ENCODE peak calls at places on chromosomes 3 and 15, in five cellular contexts. C is CD8-positive, alpha-beta T cell; Y is IMR-90; X is fibroblast of the aortic adventitia; V is heart left ventricle. Z is an unnamed sample.

GRCh38 chr3:98741121-98741716 is 21.9 kb upstream of the ST3GAL6 start:
- DNase-seq in C (no peak), Y (peak), X (peak), V (no peak), Z (no peak)

GRCh38 chr3:126546013-126546412 is 12.7 kb downstream of the C3orf22 start:
- DNase-seq in C (no peak), Y (no peak), X (no peak), V (no peak), Z (no peak)

GRCh38 chr3:90055721-90056120 is 948.3 kb downstream of the EPHA3 start:
- DNase-seq in C (no peak), Y (peak), X (peak), V (no peak), Z (no peak)

GRCh38 chr3:48399387-48400172 is 27.6 kb downstream of the FBXW12 start:
- DNase-seq in C (no peak), Y (no peak), X (no peak), V (no peak), Z (no peak)

GRCh38 chr3:126531051-126531330 is 7.0 kb downstream of the CHST13 start:
- DNase-seq in C (no peak), Y (no peak), X (no peak), V (no peak), Z (no peak)

GRCh38 chr3:168248383-168249047 is 152.8 kb upstream of the GOLIM4 start:
- DNase-seq in C (no peak), Y (peak), X (peak), V (peak), Z (no peak)

GRCh38 chr15:89197503-89197971 is 23.8 kb downstream of the RLBP1 start:
- DNase-seq in C (no peak), Y (no peak), X (no peak), V (no peak), Z (no peak)

GRCh38 chr3:55159711-55160110 is 231.9 kb upstream of the LRTM1 start:
- DNase-seq in C (no peak), Y (no peak), X (no peak), V (no peak), Z (no peak)

GRCh38 chr3:146421814-146422748 is 47.3 kb downstream of the PLSCR2 start:
- DNase-seq in C (no peak), Y (peak), X (peak), V (no peak), Z (no peak)

GRCh38 chr3:34008836-34009479 is 210.5 kb downstream of the PDCD6IP start:
- DNase-seq in C (no peak), Y (no peak), X (no peak), V (no peak), Z (no peak)

GRCh38 chr15:42744200-42744599 is 7.3 kb upstream of the CDAN1 start:
- DNase-seq in C (no peak), Y (no peak), X (no peak), V (no peak), Z (no peak)

GRCh38 chr15:78369161-78369560 is 29.0 kb downstream of the CRABP1 start:
- DNase-seq in C (no peak), Y (no peak), X (no peak), V (peak), Z (no peak)

GRCh38 chr3:8845641-8846040 is 76.2 kb upstream of the OXTR start:
- DNase-seq in C (no peak), Y (peak), X (no peak), V (no peak), Z (no peak)

GRCh38 chr3:57068437-57069089 is 8.1 kb downstream of the SPATA12 start:
- DNase-seq in C (no peak), Y (peak), X (peak), V (peak), Z (peak)

GRCh38 chr15:75827691-75828090 is 15.6 kb upstream of the UBE2Q2 start:
- DNase-seq in C (no peak), Y (no peak), X (no peak), V (no peak), Z (no peak)

GRCh38 chr15:85897207-85897817 is 102.6 kb upstream of the KLHL25 start:
- DNase-seq in C (no peak), Y (no peak), X (no peak), V (no peak), Z (no peak)

GRCh38 chr3:170721563-170721962 is 135.7 kb upstream of the SLC7A14 start:
- DNase-seq in C (no peak), Y (no peak), X (no peak), V (no peak), Z (no peak)

GRCh38 chr3:178436773-178437172 is 99.5 kb upstream of the KCNMB2 start:
- DNase-seq in C (no peak), Y (peak), X (peak), V (no peak), Z (peak)

GRCh38 chr15:43553021-43553420 is 35.6 kb downstream of the MAP1A start:
- DNase-seq in C (no peak), Y (no peak), X (no peak), V (no peak), Z (no peak)

GRCh38 chr3:194150252-194150934 is 14.4 kb downstream of the HES1 start:
- DNase-seq in C (no peak), Y (no peak), X (no peak), V (no peak), Z (no peak)

GRCh38 chr3:131033480-131034080 is 6.9 kb downstream of the NEK11 start:
- DNase-seq in C (no peak), Y (peak), X (peak), V (no peak), Z (peak)

GRCh38 chr15:63703641-63704040 is 106.5 kb downstream of the FBXL22 start:
- DNase-seq in C (no peak), Y (no peak), X (no peak), V (no peak), Z (no peak)

DNA sequence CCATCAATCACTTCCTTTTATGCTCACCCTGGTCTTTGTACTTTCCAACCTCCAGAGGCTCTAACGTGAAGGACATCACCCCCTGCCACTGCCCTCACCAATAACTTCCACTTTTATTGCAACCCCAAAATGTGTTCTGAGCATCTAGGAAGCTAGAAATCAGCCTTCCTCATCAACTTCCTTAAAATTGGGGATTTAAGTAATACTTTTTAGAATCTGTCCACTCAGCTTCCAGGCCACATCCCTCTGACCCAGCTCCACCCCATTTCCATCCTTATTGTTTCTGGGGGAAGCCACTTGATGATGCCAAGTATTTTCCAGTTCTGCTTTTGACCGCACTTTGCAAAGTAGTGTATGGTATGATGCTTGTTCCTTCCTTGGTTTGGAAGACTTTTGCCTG is 73.5 kb upstream of the XCR1 start:
- DNase-seq in C (no peak), Y (no peak), X (no peak), V (no peak), Z (no peak)
- H3K4me3 ChIP-seq in C (no peak), Y (no peak), X (no peak), V (no peak), Z (no peak)

DNA sequence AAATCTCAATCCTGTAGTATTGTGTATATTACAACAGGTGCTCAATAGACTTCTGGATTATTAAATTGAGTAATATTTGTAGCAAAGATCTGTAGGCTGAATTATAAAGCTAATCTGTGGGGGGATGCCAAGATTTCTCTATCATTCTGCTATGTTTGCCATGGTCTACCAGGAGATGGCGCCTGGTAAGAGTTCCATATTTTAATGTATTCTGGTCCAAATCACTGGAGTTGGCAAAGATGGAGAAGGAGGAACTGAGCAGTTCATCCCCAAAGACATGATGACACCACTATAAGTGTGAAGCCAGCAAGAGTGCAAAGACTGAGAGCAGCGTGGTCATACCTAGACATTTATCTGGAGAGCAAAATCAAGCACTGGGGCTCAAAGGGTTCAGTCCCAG is 340.8 kb upstream of the TPRG1 start:
- DNase-seq in C (no peak), Y (no peak), X (peak), V (no peak), Z (no peak)
- TF ChIP-seq CTCF in C (no peak), Y (peak), X (no peak), V (no peak), Z (peak)

GRCh38 chr15:36887214-36888017 is 212.9 kb downstream of the MEIS2 start:
- DNase-seq in C (no peak), Y (no peak), X (no peak), V (no peak), Z (no peak)

GRCh38 chr15:36884404-36885335 is 215.7 kb downstream of the MEIS2 start:
- DNase-seq in C (no peak), Y (no peak), X (no peak), V (no peak), Z (no peak)

GRCh38 chr15:36885709-36886108 is 214.6 kb downstream of the MEIS2 start:
- DNase-seq in C (no peak), Y (no peak), X (no peak), V (no peak), Z (no peak)

GRCh38 chr15:36886135-36887011 is 214.0 kb downstream of the MEIS2 start:
- DNase-seq in C (no peak), Y (no peak), X (no peak), V (no peak), Z (no peak)

GRCh38 chr15:36888018-36888992 is 212.0 kb downstream of the MEIS2 start:
- DNase-seq in C (no peak), Y (no peak), X (peak), V (no peak), Z (no peak)
- H3K4me3 ChIP-seq in C (no peak), Y (no peak), X (peak), V (peak), Z (no peak)

GRCh38 chr15:57217716-57218598 is 158.3 kb upstream of the CGNL1 start:
- DNase-seq in C (no peak), Y (no peak), X (peak), V (no peak), Z (no peak)

GRCh38 chr15:57215371-57215770 is 160.9 kb upstream of the CGNL1 start:
- DNase-seq in C (no peak), Y (peak), X (peak), V (no peak), Z (no peak)

GRCh38 chr15:57218826-57219576 is 157.3 kb upstream of the CGNL1 start:
- DNase-seq in C (no peak), Y (peak), X (peak), V (no peak), Z (no peak)

GRCh38 chr15:57216288-57216687 is 160.0 kb upstream of the CGNL1 start:
- DNase-seq in C (no peak), Y (peak), X (peak), V (no peak), Z (no peak)

DNA sequence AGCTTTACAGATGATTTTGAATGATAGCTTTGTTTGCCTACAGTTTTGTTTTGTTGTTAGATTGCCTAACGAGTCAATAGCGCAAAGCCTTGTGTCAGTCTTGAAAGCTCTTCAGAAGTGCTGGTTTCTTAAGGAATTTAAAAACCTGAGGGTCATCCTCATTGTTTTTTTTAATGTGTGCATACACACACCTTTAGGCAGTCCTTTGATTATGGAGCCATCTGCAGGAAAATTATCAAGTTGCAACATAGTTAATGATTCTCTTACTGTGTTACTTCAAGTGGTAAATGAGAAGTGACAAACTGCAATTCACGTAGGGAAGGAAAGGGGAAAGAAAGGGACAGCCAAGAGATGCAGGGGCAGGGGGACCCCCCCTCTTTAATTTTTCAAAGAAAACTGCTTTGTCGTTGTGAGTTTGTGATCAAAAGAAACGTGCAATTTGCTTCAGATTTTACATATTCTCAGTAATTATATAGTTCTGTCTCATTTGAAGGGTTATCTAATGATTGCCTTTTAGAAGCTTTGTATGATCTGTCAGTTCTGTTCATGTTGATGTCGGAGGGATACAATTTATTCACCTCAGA is 162.4 kb upstream of the CGNL1 start:
- DNase-seq in C (no peak), Y (peak), X (peak), V (no peak), Z (no peak)
- TF ChIP-seq CTCF in C (peak), Y (peak), X (peak), V (peak), Z (peak)

GRCh38 chr3:28915711-28916481 is 365.0 kb upstream of the RBMS3 start:
- DNase-seq in C (no peak), Y (peak), X (peak), V (no peak), Z (no peak)
- H3K4me3 ChIP-seq in C (no peak), Y (no peak), X (no peak), V (peak), Z (no peak)

GRCh38 chr15:40952901-40953712 is at the start of gene CHAC1:
- DNase-seq in C (peak), Y (peak), X (peak), V (peak), Z (peak)
- TF ChIP-seq CTCF in C (peak), Y (no peak), X (no peak), V (no peak), Z (no peak)

GRCh38 chr3:52237006-52237658 is 1.8 kb downstream of the TWF2 start:
- DNase-seq in C (no peak), Y (no peak), X (no peak), V (no peak), Z (no peak)

GRCh38 chr3:52238761-52239701 is at the start of gene TWF2:
- DNase-seq in C (peak), Y (peak), X (peak), V (peak), Z (no peak)

GRCh38 chr3:52238193-52238760 is 681 bp downstream of the TWF2 start:
- DNase-seq in C (no peak), Y (peak), X (no peak), V (peak), Z (no peak)

GRCh38 chr3:52236424-52236886 is 2.5 kb downstream of the TWF2 start:
- DNase-seq in C (no peak), Y (no peak), X (no peak), V (no peak), Z (no peak)

DNA sequence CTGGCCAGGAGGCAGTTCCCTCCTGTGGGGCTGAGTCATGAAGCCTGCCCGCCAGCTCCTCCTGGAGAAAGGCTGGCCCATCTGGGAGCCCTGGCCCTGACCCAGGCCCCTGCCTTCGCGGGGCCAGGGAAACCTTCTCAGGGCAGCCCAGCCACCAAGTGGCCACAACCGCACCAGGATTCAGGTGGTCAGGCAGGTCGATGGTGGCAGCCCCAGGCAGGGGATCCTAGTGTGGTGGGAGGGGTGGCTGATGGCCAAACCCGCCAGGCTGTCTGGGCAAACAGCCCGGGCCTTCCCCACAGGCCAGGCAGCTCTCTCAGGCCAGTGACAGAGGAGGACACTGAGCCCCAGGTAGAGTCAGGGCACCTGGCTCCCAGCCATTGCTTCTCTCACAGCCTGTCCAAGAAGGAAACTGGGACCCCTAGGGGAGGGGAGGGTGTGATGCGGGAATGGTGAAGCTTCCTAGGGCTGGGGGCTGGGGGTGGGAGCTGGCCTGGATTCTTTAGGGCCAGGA is 1.2 kb downstream of the TWF2 start:
- DNase-seq in C (no peak), Y (peak), X (peak), V (peak), Z (no peak)
- H3K4me3 ChIP-seq in C (peak), Y (peak), X (peak), V (peak), Z (peak)

GRCh38 chr15:65375871-65376552 is 1.8 kb downstream of the IGDCC3 start:
- DNase-seq in C (no peak), Y (no peak), X (no peak), V (no peak), Z (no peak)
- TF ChIP-seq CTCF in C (no peak), Y (no peak), X (no peak), V (no peak), Z (no peak)